ENCODE peak calls at places on chromosomes 13 and 19, in six cellular contexts. L is tibial nerve, A is A673, F is adrenal gland, E is HCT116, W is heart right ventricle. B is an unnamed sample. For H3K4me1, the result is how much of the 10 kb centered on the place peaks cover.

GRCh38 chr19:3284759-3285646 is 60.5 kb downstream of the CELF5 start:
- DNase-seq in F (peak), L (no peak), W (no peak), A (peak), E (peak), B (peak)

GRCh38 chr19:48481846-48482639 is 12.9 kb downstream of the CYTH2 start:
- DNase-seq in W (no peak), L (no peak), E (no peak), A (no peak), F (no peak), B (peak)

GRCh38 chr13:99756281-99756680 is 215.3 kb downstream of the ZIC5 start:
- DNase-seq in L (no peak), W (no peak), A (no peak), E (no peak), F (no peak), B (no peak)

GRCh38 chr19:39428309-39429112 is 7.2 kb downstream of the RPS16 start:
- DNase-seq in A (no peak), W (peak), F (peak), E (no peak), L (peak), B (peak)

GRCh38 chr13:27965343-27965739 is 3.8 kb downstream of the CDX2 start:
- DNase-seq in L (no peak), F (no peak), A (no peak), E (no peak), W (no peak), B (no peak)

GRCh38 chr13:98508280-98509074 is 68.4 kb downstream of the STK24 start:
- DNase-seq in W (no peak), L (no peak), E (peak), F (no peak), A (no peak), B (no peak)

GRCh38 chr19:3760871-3761361 is 576 bp downstream of the APBA3 start:
- DNase-seq in L (no peak), W (peak), E (no peak), A (no peak), F (no peak), B (peak)

GRCh38 chr13:98239156-98240076 is 62.3 kb upstream of the RNF113B start:
- DNase-seq in E (no peak), W (no peak), A (no peak), L (no peak), F (no peak), B (peak)

DNA sequence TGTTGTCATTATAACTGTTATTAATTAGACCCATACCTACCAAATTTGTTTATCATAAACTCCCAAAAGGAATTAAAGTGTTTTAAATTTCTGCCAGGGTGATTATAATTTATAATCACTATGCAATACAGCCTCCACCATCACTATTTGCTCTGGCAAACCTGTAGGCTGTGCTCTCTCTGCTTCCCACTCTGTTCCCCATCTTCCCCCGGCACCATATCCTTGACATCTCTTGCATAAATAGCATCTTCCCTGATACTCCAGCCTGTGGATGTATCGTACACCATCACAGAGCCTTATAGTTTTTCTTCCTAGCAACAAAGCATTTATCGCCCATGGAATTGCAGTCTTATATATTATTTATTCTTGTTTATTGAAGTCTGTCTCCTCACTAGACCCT is 181.5 kb upstream of the TSC22D1 start:
- DNase-seq in L (no peak), F (no peak), W (no peak), E (no peak), A (no peak), B (no peak)
- H3K4me1 ChIP-seq in L (under half), F (under half), W (under half), E (under half), A (under half), B (under half)

GRCh38 chr13:59672445-59672844 is 491.3 kb downstream of the DIAPH3 start:
- DNase-seq in W (no peak), L (no peak), F (no peak), E (no peak), A (no peak), B (no peak)
- H3K4me1 ChIP-seq in W (under half), L (under half), F (under half), E (under half), A (under half), B (under half)

GRCh38 chr13:77019756-77020155 is 7.2 kb downstream of the FBXL3 start:
- DNase-seq in W (no peak), L (no peak), F (no peak), E (no peak), A (no peak), B (no peak)

GRCh38 chr13:77026783-77027621 is at the start of gene FBXL3:
- DNase-seq in F (peak), A (peak), L (peak), E (peak), W (peak), B (peak)

GRCh38 chr13:77016888-77017623 is 9.9 kb downstream of the FBXL3 start:
- DNase-seq in A (no peak), E (no peak), F (no peak), L (no peak), W (no peak), B (no peak)

GRCh38 chr13:77026255-77026782 is 640 bp downstream of the FBXL3 start:
- DNase-seq in E (peak), W (peak), A (peak), L (peak), F (peak), B (peak)

GRCh38 chr13:77022341-77022740 is 4.6 kb downstream of the FBXL3 start:
- DNase-seq in W (no peak), A (no peak), F (no peak), L (no peak), E (no peak), B (no peak)
- H3K4me1 ChIP-seq in W (half or more), A (under half), F (under half), L (under half), E (under half), B (under half)

GRCh38 chr13:112587359-112587766 is 590 bp downstream of the TUBGCP3 start:
- DNase-seq in A (peak), L (peak), F (peak), W (peak), E (peak), B (peak)

GRCh38 chr13:112586334-112586733 is 1.6 kb downstream of the TUBGCP3 start:
- DNase-seq in L (no peak), W (no peak), A (no peak), F (no peak), E (no peak), B (no peak)

GRCh38 chr13:112583592-112584277 is 4.2 kb downstream of the TUBGCP3 start:
- DNase-seq in L (no peak), E (no peak), F (peak), A (no peak), W (peak), B (no peak)

GRCh38 chr13:112588490-112589297 is 741 bp upstream of the TUBGCP3 start:
- DNase-seq in F (no peak), L (no peak), E (no peak), A (peak), W (no peak), B (peak)

GRCh38 chr13:112587767-112588489 is at the start of gene TUBGCP3:
- DNase-seq in W (peak), F (peak), E (peak), A (peak), L (peak), B (peak)
- H3K4me1 ChIP-seq in W (under half), F (under half), E (under half), A (under half), L (under half), B (under half)

DNA sequence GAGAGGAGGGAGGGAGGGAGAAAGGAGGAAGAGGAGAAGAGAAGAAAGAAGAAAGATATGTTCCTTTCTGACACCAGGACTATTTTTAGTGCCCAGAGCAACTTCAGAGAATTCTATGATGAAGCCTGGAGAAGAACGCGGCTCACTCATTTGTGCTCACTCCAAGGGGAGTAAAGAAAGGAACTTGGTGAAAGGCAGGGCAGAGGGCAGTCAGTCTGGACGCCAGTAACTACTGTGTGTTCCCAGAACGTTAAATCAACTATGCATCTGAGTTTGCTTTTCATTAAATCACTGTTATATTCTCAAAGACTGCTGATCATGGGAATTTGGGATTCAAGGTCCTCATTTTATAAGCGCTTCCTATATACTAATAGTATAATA is 154.3 kb downstream of the DCT start:
- DNase-seq in E (no peak), A (no peak), L (no peak), W (no peak), F (no peak), B (no peak)
- H3K4me1 ChIP-seq in E (under half), A (under half), L (under half), W (under half), F (under half), B (under half)

DNA sequence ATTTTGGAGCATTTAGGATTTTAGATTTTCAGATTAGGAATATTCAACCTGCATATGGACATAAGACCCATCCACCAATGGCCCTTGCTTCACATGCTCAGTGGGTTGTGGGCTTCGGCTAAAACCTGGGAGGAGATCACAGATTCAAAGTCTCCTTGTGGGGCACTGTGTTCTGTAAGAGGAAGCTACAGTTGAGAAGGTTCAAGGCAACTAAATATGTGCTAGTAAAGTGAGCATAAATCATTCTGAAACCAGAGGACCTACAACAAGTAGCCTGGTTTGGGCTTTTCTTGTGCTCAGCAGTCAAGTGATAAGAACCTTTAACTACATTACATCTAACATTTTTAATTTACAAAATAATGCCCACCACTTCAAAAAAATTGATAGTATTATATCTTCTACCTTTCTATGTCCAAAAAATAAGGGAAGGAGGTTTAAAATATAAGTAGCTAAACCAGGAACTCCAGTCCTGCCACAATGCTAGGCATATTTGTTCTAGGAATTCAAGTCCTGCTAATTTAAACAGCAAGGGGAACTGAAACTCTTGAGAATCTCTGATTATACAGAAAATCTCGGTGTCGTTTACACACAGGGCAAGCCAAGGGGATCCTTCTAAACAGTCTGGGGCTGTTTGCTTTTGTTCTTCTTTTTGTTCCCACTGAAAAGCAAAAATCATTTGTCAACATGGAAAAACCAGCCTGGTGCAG is 36.6 kb downstream of the FOXO1 start:
- DNase-seq in W (no peak), F (no peak), A (no peak), E (no peak), L (no peak), B (no peak)
- H3K4me1 ChIP-seq in W (under half), F (under half), A (under half), E (under half), L (under half), B (under half)

GRCh38 chr19:44930088-44930487 is 11.9 kb upstream of the APOC4 start:
- DNase-seq in F (no peak), A (no peak), E (no peak), W (no peak), L (no peak), B (no peak)

GRCh38 chr19:44924243-44924725 is 9.9 kb downstream of the APOC1 start:
- DNase-seq in L (no peak), A (no peak), E (no peak), W (no peak), F (no peak), B (peak)

GRCh38 chr19:44927746-44928145 is 13.3 kb downstream of the APOC1 start:
- DNase-seq in A (no peak), W (no peak), E (no peak), L (no peak), F (no peak), B (no peak)

DNA sequence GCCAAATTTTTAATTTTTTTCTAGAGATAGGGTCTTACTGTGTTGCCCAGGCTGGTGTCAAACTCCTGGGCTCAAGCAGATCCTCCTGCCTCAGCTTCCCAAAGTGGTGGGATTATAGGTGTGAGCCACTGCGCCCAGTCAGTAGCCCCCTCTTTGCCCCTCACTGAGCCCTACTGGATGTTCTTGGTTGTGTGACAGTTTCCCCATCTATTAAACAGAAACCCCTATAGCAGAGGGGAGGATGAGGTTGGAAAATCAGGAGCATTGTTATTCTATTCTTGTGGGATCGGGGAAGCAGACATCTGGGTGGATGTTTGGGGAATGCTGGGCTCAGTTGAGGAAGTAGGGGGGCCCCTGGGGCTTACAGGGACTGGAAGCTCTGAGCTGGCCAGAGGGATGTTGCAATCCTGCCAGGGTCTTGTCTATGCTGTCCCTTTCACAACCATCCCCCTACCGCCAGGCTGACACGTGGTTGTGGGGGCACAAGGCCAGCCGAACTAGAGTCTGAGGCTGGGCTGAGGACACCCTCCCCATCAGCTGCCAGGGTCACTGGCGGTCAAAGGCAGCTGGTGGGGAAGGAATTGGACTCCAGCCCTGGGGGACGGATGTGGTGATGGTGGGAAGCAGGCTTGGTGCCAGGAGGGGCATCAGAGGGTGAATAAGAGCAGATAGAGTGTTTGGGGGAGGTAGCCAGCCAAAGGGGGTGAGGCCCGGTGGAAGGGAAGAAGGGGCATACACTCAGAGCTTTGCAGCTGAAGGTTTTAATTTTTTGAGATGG is 10.9 kb downstream of the APOC1 start:
- DNase-seq in W (peak), L (peak), E (no peak), A (no peak), F (peak), B (peak)
- H3K4me1 ChIP-seq in W (under half), L (under half), E (under half), A (under half), F (under half), B (under half)

B was measured in SJCRH30.